ENCODE peak calls at places on chromosomes 7 and 10, in nine cellular contexts. F is prostate gland, S is MG63, I is endothelial cell of umbilical vein, C is bronchial epithelial cell, U is GM23248, Q is left lung, N is HCT116, O is adipocyte. L is an unnamed sample.

GRCh38 chr7:85525661-85526060 is 338.8 kb upstream of the SEMA3D start:
- DNase-seq in F (no peak), S (no peak), I (no peak), C (no peak), U (peak; percentile 26), Q (no peak), N (no peak), O (no peak), L (no peak)

GRCh38 chr10:68576118-68576517 is 16.0 kb downstream of the TET1 start:
- DNase-seq in F (no peak), S (no peak), I (no peak), C (no peak), U (no peak), Q (no peak), N (no peak), O (no peak), L (no peak)

GRCh38 chr10:42928064-42928463 is 145.5 kb downstream of the BMS1 start:
- DNase-seq in F (no peak), S (no peak), I (no peak), C (no peak), U (no peak), Q (no peak), N (no peak), O (no peak), L (no peak)

GRCh38 chr10:102780246-102780645 is 36.5 kb downstream of the WBP1L start:
- DNase-seq in F (no peak), S (no peak), I (no peak), C (peak; percentile 95), U (peak; percentile 80), Q (no peak), N (no peak), O (peak; percentile 74), L (no peak)

GRCh38 chr7:55787796-55788195 is 74.8 kb downstream of the SEPTIN14 start:
- DNase-seq in F (no peak), S (no peak), I (no peak), C (no peak), U (no peak), Q (no peak), N (no peak), O (no peak), L (no peak)

GRCh38 chr7:1323178-1324027 is 90.7 kb downstream of the UNCX start:
- DNase-seq in F (no peak), S (no peak), I (no peak), C (no peak), U (peak; percentile 13), Q (no peak), N (no peak), O (no peak), L (no peak)

GRCh38 chr10:110859947-110860376 is 11.8 kb upstream of the PDCD4 start:
- DNase-seq in F (no peak), S (no peak), I (no peak), C (no peak), U (peak; percentile 84), Q (no peak), N (no peak), O (peak; percentile 90), L (no peak)

GRCh38 chr7:2031496-2031895 is 201.2 kb downstream of the MAD1L1 start:
- DNase-seq in F (no peak), S (no peak), I (no peak), C (no peak), U (no peak), Q (peak; percentile 16), N (no peak), O (no peak), L (no peak)

GRCh38 chr7:2757904-2758672 is 70.1 kb downstream of the AMZ1 start:
- DNase-seq in F (peak; percentile 43), S (peak; percentile 72), I (peak; percentile 93), C (peak; percentile 99), U (peak; percentile 99), Q (peak; percentile 79), N (peak; percentile 88), O (peak; percentile 96), L (peak; percentile 98)

GRCh38 chr7:54839538-54840213 is 80.7 kb upstream of the SEC61G start:
- DNase-seq in F (no peak), S (peak; percentile 88), I (peak; percentile 43), C (peak; percentile 57), U (peak; percentile 81), Q (peak; percentile 57), N (peak; percentile 51), O (peak; percentile 39), L (peak; percentile 72)

GRCh38 chr7:80781561-80781979 is 137.3 kb downstream of the SEMA3C start:
- DNase-seq in F (peak; percentile 86), S (peak; percentile 77), I (peak; percentile 74), C (peak; percentile 52), U (peak; percentile 81), Q (no peak), N (peak; percentile 50), O (peak; percentile 93), L (peak; percentile 79)

DNA sequence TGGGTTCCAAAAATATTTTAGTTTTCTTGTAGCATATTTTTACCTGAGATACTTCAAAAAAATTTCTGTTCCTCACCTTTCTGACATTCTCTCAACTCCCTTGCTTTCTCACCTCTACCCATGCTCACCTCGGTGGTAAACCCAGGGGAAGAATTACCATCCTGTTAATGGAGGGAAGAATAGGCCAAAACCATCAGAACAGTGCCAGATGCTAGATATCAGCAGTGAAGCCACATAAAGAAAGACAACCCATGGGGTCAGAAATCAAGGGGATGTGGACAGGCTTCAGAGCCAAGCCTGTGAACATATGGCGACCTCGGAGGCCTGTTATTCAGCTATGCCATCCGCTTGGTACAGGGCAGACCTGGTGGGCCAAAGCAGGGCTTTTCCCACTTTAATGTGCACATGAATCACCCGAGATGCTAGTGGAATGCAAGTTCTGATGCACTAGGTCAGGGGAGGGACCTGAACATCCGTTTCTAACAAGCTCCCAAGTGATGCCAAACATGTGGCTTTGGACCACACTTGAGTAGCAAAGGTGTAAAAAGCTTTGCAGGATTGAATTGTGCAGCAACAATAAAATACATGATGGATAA is 125.5 kb downstream of the NPY start:
- DNase-seq in F (no peak), S (no peak), I (no peak), C (no peak), U (no peak), Q (no peak), N (no peak), O (no peak), L (no peak)
- H3K36me3 ChIP-seq in F (no peaks in the 10 kb centered on the region), S (no peaks in the 10 kb centered on the region), I (no peaks in the 10 kb centered on the region), C (no peaks in the 10 kb centered on the region), U (no peaks in the 10 kb centered on the region), Q (no peaks in the 10 kb centered on the region), N (no peaks in the 10 kb centered on the region), O (no peaks in the 10 kb centered on the region), L (no peaks in the 10 kb centered on the region)

GRCh38 chr7:27921081-27921836 is 181.3 kb downstream of the TAX1BP1 start:
- DNase-seq in F (peak; percentile 66), S (peak; percentile 43), I (peak; percentile 94), C (peak; percentile 73), U (peak; percentile 82), Q (no peak), N (peak; percentile 71), O (peak; percentile 87), L (peak; percentile 67)
- H3K27me3 ChIP-seq in F (no peaks in the 10 kb centered on the region), S (no peaks in the 10 kb centered on the region), I (no peaks in the 10 kb centered on the region), C (no peaks in the 10 kb centered on the region), U (no peaks in the 10 kb centered on the region), Q (no peaks in the 10 kb centered on the region), N (no peaks in the 10 kb centered on the region), O (no peaks in the 10 kb centered on the region), L (no peaks in the 10 kb centered on the region)

GRCh38 chr7:23184291-23184690 is 2.4 kb downstream of the NUP42 start:
- DNase-seq in F (no peak), S (no peak), I (no peak), C (no peak), U (no peak), Q (no peak), N (no peak), O (no peak), L (no peak)

GRCh38 chr7:23181684-23182553 is at the start of gene NUP42:
- DNase-seq in F (peak; percentile 91), S (peak; percentile 97), I (peak; percentile 99), C (peak; percentile 97), U (peak; percentile 100), Q (peak; percentile 96), N (peak; percentile 99), O (peak; percentile 100), L (peak; percentile 98)

GRCh38 chr7:23184709-23185354 is 3.0 kb downstream of the NUP42 start:
- DNase-seq in F (peak; percentile 28), S (peak; percentile 23), I (peak; percentile 45), C (peak; percentile 47), U (peak; percentile 77), Q (no peak), N (peak; percentile 34), O (peak; percentile 86), L (peak; percentile 34)

GRCh38 chr7:23185980-23186379 is 4.1 kb downstream of the NUP42 start:
- DNase-seq in F (no peak), S (no peak), I (no peak), C (no peak), U (no peak), Q (no peak), N (no peak), O (no peak), L (no peak)

DNA sequence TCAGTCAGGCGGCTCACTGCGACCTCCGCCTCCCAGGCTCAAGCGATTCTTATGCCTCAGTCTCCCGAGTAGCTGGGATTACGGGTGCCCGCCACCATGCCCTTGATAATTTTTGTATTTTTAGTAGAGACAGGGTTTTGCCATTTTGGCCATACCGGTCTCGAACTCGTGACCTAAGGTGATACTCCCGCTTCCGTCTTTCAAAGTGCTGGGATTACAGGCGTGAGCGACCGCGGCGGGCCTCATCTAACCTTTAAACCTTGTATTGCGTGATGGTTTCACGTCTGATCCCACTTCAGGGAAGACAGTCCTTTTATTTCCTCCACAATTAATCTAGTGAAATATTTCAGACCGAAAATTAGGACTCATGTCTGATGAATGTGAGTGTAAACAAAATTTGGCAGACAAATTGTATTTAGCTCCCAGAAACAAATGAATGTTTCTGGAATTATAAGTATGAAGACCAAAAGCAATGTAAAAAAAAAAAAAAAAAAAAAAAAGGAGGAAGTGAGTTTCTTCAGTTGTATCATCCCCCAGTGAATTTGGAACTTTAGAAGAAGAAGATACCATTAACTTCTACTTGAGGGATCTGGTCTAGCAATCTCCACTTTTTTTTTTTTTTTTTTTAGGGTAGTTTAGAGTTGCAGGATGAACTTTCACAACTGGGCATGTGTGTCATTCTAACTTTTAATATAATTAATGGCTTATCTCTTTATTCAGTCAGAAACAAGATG is 1.6 kb downstream of the NUP42 start:
- DNase-seq in F (no peak), S (no peak), I (no peak), C (no peak), U (peak; percentile 11), Q (no peak), N (no peak), O (peak; percentile 4), L (no peak)
- H3K4me3 ChIP-seq in F (no peak overlapping the region), S (peak overlapping the region; percentile 70), I (no peak overlapping the region), C (no peak overlapping the region), U (peak overlapping the region; percentile 89), Q (peak overlapping the region; percentile 87), N (peak overlapping the region; percentile 92), O (peak overlapping the region; percentile 99), L (no peak overlapping the region)

DNA sequence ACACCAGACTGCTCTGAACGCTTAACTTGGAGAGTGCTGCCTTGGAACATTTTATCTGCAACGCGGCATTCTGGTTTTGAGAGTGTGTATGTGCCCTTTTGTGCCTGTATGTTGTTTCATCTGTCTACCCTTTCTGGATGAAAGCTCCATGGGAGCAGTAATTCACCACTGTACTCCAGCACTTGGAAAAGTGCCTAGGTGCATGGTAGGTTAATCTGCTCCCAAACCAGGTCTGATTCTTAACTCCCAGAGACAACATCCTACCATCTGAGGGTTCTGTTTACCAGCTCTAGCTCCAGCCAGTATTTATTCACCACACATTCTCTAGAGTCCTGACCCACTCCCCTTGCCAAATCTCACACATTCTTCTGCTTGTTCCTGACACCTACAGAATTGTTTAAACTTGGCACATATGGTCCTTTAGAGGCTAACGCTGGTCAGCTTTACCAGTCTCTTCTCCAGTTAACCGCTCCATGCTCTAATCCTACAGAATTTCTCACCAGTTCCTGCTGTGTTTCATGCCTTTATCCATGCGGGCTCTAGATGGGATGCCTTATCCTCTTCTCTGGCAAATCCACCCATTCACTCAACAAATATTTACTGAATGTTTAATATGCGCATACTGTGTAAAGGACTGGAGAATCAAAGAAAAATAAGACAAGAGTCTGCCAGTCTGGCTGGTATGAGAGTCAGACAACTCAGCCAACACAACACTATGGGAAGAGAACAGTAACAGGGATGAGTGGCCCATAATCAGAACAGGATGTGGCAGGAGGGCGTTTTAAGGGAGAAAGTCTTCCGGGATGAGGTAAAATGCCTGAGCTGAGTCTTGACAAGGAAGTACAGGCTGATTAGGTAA is 46.4 kb downstream of the MTPN start:
- DNase-seq in F (peak; percentile 7), S (peak; percentile 3), I (no peak), C (peak; percentile 74), U (peak; percentile 93), Q (no peak), N (no peak), O (peak; percentile 67), L (peak; percentile 22)
- H3K36me3 ChIP-seq in F (no peaks in the 10 kb centered on the region), S (peaks cover 2% of the 10 kb centered on the region), I (peaks cover 2% of the 10 kb centered on the region), C (no peaks in the 10 kb centered on the region), U (peaks cover 20% of the 10 kb centered on the region), Q (peaks cover 31% of the 10 kb centered on the region), N (peaks cover 7% of the 10 kb centered on the region), O (peaks cover 29% of the 10 kb centered on the region), L (peaks cover 32% of the 10 kb centered on the region)

L was measured in SJSA1.